ENCODE peak calls at places on chromosomes 6 and 20, in nine cellular contexts. C is PC-9, W is mammary epithelial cell, F is hepatocyte, T is H1, R is GM23248, Y is astrocyte, A is MM.1S, X is fibroblast of lung. B is an unnamed sample. For H3K4me1, the result is how much of the 10 kb centered on the place peaks cover.

GRCh38 chr20:5474646-5475550 is 158.1 kb upstream of the PROKR2 start:
- DNase-seq in W (no peak), Y (no peak), C (no peak), F (no peak), T (no peak), R (no peak), X (no peak), A (no peak), B (no peak)

GRCh38 chr6:163355471-163355991 is 59.0 kb upstream of the QKI start:
- DNase-seq in Y (peak), C (no peak), F (no peak), X (peak), R (peak), T (no peak), A (no peak), W (peak), B (no peak)

GRCh38 chr6:129498950-129499870 is 210.8 kb downstream of the ARHGAP18 start:
- DNase-seq in W (peak), F (peak), X (peak), Y (peak), C (peak), R (peak), T (no peak), A (peak), B (no peak)

GRCh38 chr6:14396826-14397517 is 279.4 kb downstream of the CD83 start:
- DNase-seq in T (peak), C (no peak), R (peak), F (no peak), Y (peak), X (peak), W (no peak), A (no peak), B (no peak)

GRCh38 chr6:2598867-2599266 is 151.9 kb downstream of the MYLK4 start:
- DNase-seq in W (no peak), X (no peak), C (no peak), R (no peak), A (no peak), F (no peak), Y (no peak), T (no peak), B (no peak)

GRCh38 chr6:6931047-6932025 is 176.4 kb upstream of the RREB1 start:
- DNase-seq in A (no peak), R (no peak), W (no peak), C (no peak), X (no peak), F (no peak), T (no peak), Y (no peak), B (no peak)

GRCh38 chr6:39452306-39452705 is 129.8 kb upstream of the KCNK16 start:
- DNase-seq in W (peak), Y (peak), F (no peak), X (peak), A (no peak), T (no peak), C (no peak), R (peak), B (peak)

GRCh38 chr6:169915769-169916550 is 164.5 kb downstream of the ERMARD start:
- DNase-seq in C (no peak), W (no peak), Y (no peak), T (no peak), R (no peak), X (no peak), A (no peak), F (no peak), B (no peak)

GRCh38 chr20:41643504-41643938 is 25.3 kb upstream of the CHD6 start:
- DNase-seq in F (peak), R (peak), W (peak), X (no peak), C (peak), A (no peak), Y (peak), T (no peak), B (peak)

GRCh38 chr20:45892828-45893500 is 1.8 kb downstream of the CTSA start:
- DNase-seq in Y (no peak), C (no peak), X (no peak), R (no peak), F (peak), W (no peak), T (no peak), A (peak), B (no peak)

GRCh38 chr20:61956396-61957342 is 109.0 kb downstream of the TAF4 start:
- DNase-seq in X (peak), C (no peak), R (no peak), A (no peak), T (no peak), W (no peak), F (no peak), Y (peak), B (no peak)

GRCh38 chr20:37453288-37453687 is 67.8 kb upstream of the NNAT start:
- DNase-seq in C (no peak), X (no peak), R (no peak), F (no peak), W (no peak), Y (no peak), A (no peak), T (no peak), B (no peak)

GRCh38 chr20:21436186-21436585 is 38.9 kb upstream of the NKX2-4 start:
- DNase-seq in A (no peak), C (peak), W (peak), R (peak), F (no peak), T (no peak), Y (peak), X (peak), B (peak)

GRCh38 chr20:9220874-9221547 is 152.1 kb downstream of the PLCB4 start:
- DNase-seq in F (peak), X (peak), C (no peak), R (peak), Y (peak), A (no peak), W (no peak), T (no peak), B (no peak)

GRCh38 chr6:119717942-119718341 is 368.4 kb upstream of the MAN1A1 start:
- DNase-seq in Y (no peak), W (no peak), R (no peak), T (no peak), C (peak), A (no peak), X (no peak), F (no peak), B (no peak)

GRCh38 chr6:84218091-84218490 is 9.4 kb downstream of the CEP162 start:
- DNase-seq in W (no peak), Y (no peak), X (no peak), F (no peak), R (no peak), A (no peak), C (no peak), T (no peak), B (no peak)

GRCh38 chr6:16630035-16630643 is 131.1 kb downstream of the ATXN1 start:
- DNase-seq in F (no peak), C (peak), R (no peak), T (no peak), X (no peak), A (no peak), Y (no peak), W (peak), B (no peak)

GRCh38 chr6:152207915-152208714 is 400.6 kb downstream of the ESR1 start:
- DNase-seq in R (no peak), C (no peak), W (no peak), A (no peak), Y (no peak), F (no peak), X (no peak), T (no peak), B (no peak)

GRCh38 chr6:167441653-167442644 is 117.1 kb downstream of the TTLL2 start:
- DNase-seq in C (no peak), A (no peak), Y (no peak), W (no peak), R (peak), F (peak), T (peak), X (no peak), B (no peak)

GRCh38 chr6:37525460-37526357 is 26.0 kb upstream of the CCDC167 start:
- DNase-seq in R (peak), Y (no peak), W (no peak), C (no peak), F (peak), A (no peak), T (no peak), X (peak), B (no peak)

GRCh38 chr20:45341939-45342862 is 6.0 kb downstream of the SDC4 start:
- DNase-seq in C (peak), F (peak), W (peak), R (peak), T (no peak), Y (peak), X (no peak), A (no peak), B (no peak)

GRCh38 chr6:128803911-128804310 is 79.0 kb upstream of the LAMA2 start:
- DNase-seq in T (no peak), C (no peak), F (no peak), X (peak), W (no peak), Y (peak), R (peak), A (no peak), B (no peak)

GRCh38 chr6:222468-222867 is 69.8 kb upstream of the DUSP22 start:
- DNase-seq in X (no peak), Y (no peak), F (no peak), W (no peak), T (no peak), A (no peak), C (no peak), R (no peak), B (no peak)

GRCh38 chr6:116847234-116847633 is 18.4 kb upstream of the GPRC6A start:
- DNase-seq in X (peak), W (peak), F (peak), Y (peak), A (peak), C (no peak), R (peak), T (no peak), B (no peak)

GRCh38 chr6:91659881-91660280 is 1073.0 kb upstream of the MAP3K7 start:
- DNase-seq in Y (no peak), R (no peak), W (no peak), X (no peak), A (no peak), T (no peak), F (no peak), C (no peak), B (no peak)

GRCh38 chr6:112416885-112417284 is 69.8 kb downstream of the RFPL4B start:
- DNase-seq in W (peak), Y (no peak), C (no peak), F (no peak), A (no peak), T (no peak), R (peak), X (peak), B (no peak)

GRCh38 chr6:13431059-13431656 is 56.2 kb downstream of the GFOD1 start:
- DNase-seq in C (no peak), Y (no peak), F (no peak), X (no peak), W (no peak), A (peak), R (no peak), T (no peak), B (no peak)

GRCh38 chr6:119637768-119638167 is 288.2 kb upstream of the MAN1A1 start:
- DNase-seq in C (no peak), T (no peak), W (no peak), F (no peak), X (no peak), R (no peak), Y (no peak), A (no peak), B (no peak)

GRCh38 chr6:37615564-37616340 is 81.9 kb downstream of the MDGA1 start:
- DNase-seq in R (peak), W (no peak), A (no peak), X (no peak), Y (peak), T (no peak), F (no peak), C (no peak), B (no peak)

GRCh38 chr20:63453029-63453523 is 19.4 kb downstream of the KCNQ2 start:
- DNase-seq in R (no peak), W (no peak), C (no peak), F (no peak), X (no peak), A (no peak), T (no peak), Y (no peak), B (no peak)

GRCh38 chr20:47843886-47844567 is 58.7 kb upstream of the SULF2 start:
- DNase-seq in F (peak), W (peak), X (no peak), T (no peak), Y (no peak), C (peak), R (no peak), A (no peak), B (peak)

GRCh38 chr20:52031206-52031573 is 160.4 kb downstream of the ZFP64 start:
- DNase-seq in X (peak), A (no peak), T (no peak), F (no peak), Y (no peak), C (no peak), W (no peak), R (no peak), B (no peak)

GRCh38 chr20:1820137-1821074 is 74.8 kb upstream of the SIRPA start:
- DNase-seq in F (no peak), R (peak), X (peak), A (peak), Y (peak), W (peak), C (no peak), T (no peak), B (no peak)

GRCh38 chr20:62627901-62628612 is 14.2 kb upstream of the SLCO4A1 start:
- DNase-seq in Y (peak), X (peak), R (peak), F (no peak), T (no peak), A (no peak), C (peak), W (no peak), B (no peak)

GRCh38 chr6:69729870-69730449 is 66.8 kb downstream of the LMBRD1 start:
- DNase-seq in Y (no peak), F (no peak), C (no peak), R (peak), A (peak), X (peak), T (no peak), W (no peak), B (no peak)

GRCh38 chr6:53375851-53376250 is 27.1 kb upstream of the ELOVL5 start:
- DNase-seq in R (peak), A (no peak), C (no peak), W (no peak), F (no peak), Y (no peak), X (peak), T (no peak), B (no peak)

GRCh38 chr6:85797993-85798392 is 155.3 kb upstream of the SYNCRIP start:
- DNase-seq in C (no peak), X (no peak), Y (no peak), R (no peak), A (no peak), F (no peak), W (no peak), T (no peak), B (no peak)

GRCh38 chr20:4159765-4160490 is 144.6 kb upstream of the RNF24 start:
- DNase-seq in W (no peak), A (no peak), Y (no peak), C (no peak), X (no peak), F (no peak), R (no peak), T (no peak), B (no peak)
- H3K4me1 ChIP-seq in W (under half), A (under half), Y (under half), C (half or more), X (under half), F (under half), R (under half), T (under half), B (under half)

GRCh38 chr20:36093804-36094145 is 60.8 kb upstream of the EPB41L1 start:
- DNase-seq in R (no peak), X (no peak), T (no peak), A (no peak), C (no peak), F (no peak), Y (no peak), W (no peak), B (no peak)

GRCh38 chr20:36092424-36093024 is 62.0 kb upstream of the EPB41L1 start:
- DNase-seq in T (no peak), R (peak), A (no peak), Y (no peak), X (no peak), W (no peak), F (peak), C (no peak), B (no peak)

GRCh38 chr20:36093025-36093803 is 61.3 kb upstream of the EPB41L1 start:
- DNase-seq in W (peak), A (no peak), F (peak), Y (no peak), X (peak), R (peak), T (no peak), C (no peak), B (no peak)

GRCh38 chr20:36096404-36096799 is 58.1 kb upstream of the EPB41L1 start:
- DNase-seq in C (no peak), Y (peak), A (no peak), X (no peak), T (no peak), F (no peak), R (peak), W (no peak), B (no peak)

GRCh38 chr20:36094497-36094896 is 60.0 kb upstream of the EPB41L1 start:
- DNase-seq in Y (peak), X (peak), A (no peak), R (no peak), W (no peak), T (no peak), C (no peak), F (no peak), B (no peak)
- H3K4me3 ChIP-seq in Y (no peak), X (peak), A (no peak), R (peak), W (no peak), T (peak), C (peak), F (no peak), B (no peak)

GRCh38 chr20:17909745-17910345 is 58.7 kb downstream of the SNX5 start:
- DNase-seq in A (no peak), X (no peak), R (peak), W (no peak), Y (peak), T (no peak), C (no peak), F (no peak), B (no peak)
- TF ChIP-seq EZH2 in A (no peak), X (no peak), R (no peak), W (no peak), Y (no peak), T (no peak), C (no peak), F (no peak), B (no peak)

DNA sequence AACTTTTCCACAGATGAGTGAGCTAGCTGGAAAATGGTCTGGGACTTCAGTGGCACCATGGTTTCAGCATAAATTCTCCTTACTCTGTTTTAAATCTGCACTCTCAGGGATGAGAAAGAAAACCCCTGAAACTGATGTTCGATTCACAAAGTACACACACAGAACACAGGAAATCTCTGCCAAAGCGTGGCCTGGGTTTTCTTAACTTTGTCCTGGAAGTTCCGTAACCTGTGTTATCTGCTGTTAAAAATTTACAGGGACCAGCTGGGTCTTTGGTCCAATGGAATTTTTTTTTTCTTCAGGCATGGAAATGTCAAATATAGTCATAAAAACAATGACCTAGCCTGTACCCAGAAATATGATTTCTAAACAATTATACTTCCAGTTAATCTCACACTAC is 7.3 kb downstream of the SCML4 start:
- DNase-seq in R (no peak), X (no peak), Y (no peak), A (no peak), T (no peak), W (no peak), F (peak), C (no peak), B (no peak)
- H3K4me1 ChIP-seq in R (under half), X (under half), Y (under half), A (under half), T (under half), W (half or more), F (under half), C (under half), B (under half)

B was measured in keratinocyte.